ENCODE peak calls at places on chromosomes 13 and 19, in nine cellular contexts. K is GM12878, L is heart right ventricle, J is astrocyte of the cerebellum, P is Karpas-422, U is A549, B is upper lobe of right lung, T is bronchial epithelial cell, R is K562. I is an unnamed sample.

GRCh38 chr13:59450218-59450617 is 713.5 kb downstream of the DIAPH3 start:
- DNase-seq in K (no peak), L (no peak), J (no peak), P (no peak), U (no peak), B (no peak), T (no peak), R (no peak), I (no peak)

GRCh38 chr19:9877775-9878510 is 42.8 kb downstream of the PIN1 start:
- DNase-seq in K (no peak), L (no peak), J (no peak), P (no peak), U (no peak), B (no peak), T (peak), R (no peak), I (peak)

GRCh38 chr13:113599396-113599795 is 14.8 kb downstream of the TFDP1 start:
- DNase-seq in K (no peak), L (no peak), J (no peak), P (no peak), U (no peak), B (peak), T (no peak), R (no peak), I (no peak)

GRCh38 chr19:2167896-2168618 is 4.3 kb downstream of the DOT1L start:
- DNase-seq in K (peak), L (peak), J (no peak), P (peak), U (no peak), B (peak), T (no peak), R (no peak), I (no peak)

GRCh38 chr19:52343548-52343947 is 7.5 kb downstream of the ZNF610 start:
- DNase-seq in K (no peak), L (peak), J (no peak), P (peak), U (no peak), B (no peak), T (peak), R (peak), I (no peak)

GRCh38 chr13:49110122-49110831 is 109.9 kb upstream of the MLNR start:
- DNase-seq in K (peak), L (peak), J (peak), P (peak), U (peak), B (peak), T (peak), R (peak), I (peak)

GRCh38 chr19:54154603-54155345 is 4.7 kb downstream of the LENG1 start:
- DNase-seq in K (no peak), L (no peak), J (no peak), P (no peak), U (no peak), B (no peak), T (no peak), R (no peak), I (no peak)

GRCh38 chr19:47232422-47233211 is 1.6 kb upstream of the BBC3 start:
- DNase-seq in K (no peak), L (no peak), J (no peak), P (no peak), U (no peak), B (no peak), T (peak), R (no peak), I (no peak)

GRCh38 chr19:36113425-36113824 is 1.2 kb downstream of the POLR2I start:
- DNase-seq in K (no peak), L (no peak), J (no peak), P (no peak), U (no peak), B (no peak), T (no peak), R (no peak), I (no peak)
- H3K4me3 ChIP-seq in K (peak), L (peak), J (peak), P (peak), U (peak), B (peak), T (peak), R (peak), I (peak)

GRCh38 chr13:95954266-95954665 is 98.9 kb downstream of the UGGT2 start:
- DNase-seq in K (no peak), L (no peak), J (no peak), P (no peak), U (no peak), B (no peak), T (no peak), R (no peak), I (no peak)
- H3K4me3 ChIP-seq in K (no peak), L (no peak), J (no peak), P (no peak), U (no peak), B (no peak), T (no peak), R (no peak), I (no peak)

GRCh38 chr19:35745328-35746086 is at the start of the genes PSENEN and U2AF1L4:
- DNase-seq in K (peak), L (peak), J (peak), P (peak), U (peak), B (peak), T (peak), R (peak), I (peak)

GRCh38 chr19:35744335-35744687 is 907 bp downstream of the U2AF1L4 start:
- DNase-seq in K (no peak), L (no peak), J (no peak), P (no peak), U (no peak), B (no peak), T (no peak), R (no peak), I (no peak)

GRCh38 chr19:35744688-35745327 is 410 bp downstream of the U2AF1L4 start:
- DNase-seq in K (peak), L (peak), J (peak), P (peak), U (peak), B (peak), T (peak), R (peak), I (peak)

GRCh38 chr19:35742121-35742724 is at the start of gene IGFLR1:
- DNase-seq in K (peak), L (no peak), J (no peak), P (peak), U (no peak), B (no peak), T (no peak), R (no peak), I (no peak)

DNA sequence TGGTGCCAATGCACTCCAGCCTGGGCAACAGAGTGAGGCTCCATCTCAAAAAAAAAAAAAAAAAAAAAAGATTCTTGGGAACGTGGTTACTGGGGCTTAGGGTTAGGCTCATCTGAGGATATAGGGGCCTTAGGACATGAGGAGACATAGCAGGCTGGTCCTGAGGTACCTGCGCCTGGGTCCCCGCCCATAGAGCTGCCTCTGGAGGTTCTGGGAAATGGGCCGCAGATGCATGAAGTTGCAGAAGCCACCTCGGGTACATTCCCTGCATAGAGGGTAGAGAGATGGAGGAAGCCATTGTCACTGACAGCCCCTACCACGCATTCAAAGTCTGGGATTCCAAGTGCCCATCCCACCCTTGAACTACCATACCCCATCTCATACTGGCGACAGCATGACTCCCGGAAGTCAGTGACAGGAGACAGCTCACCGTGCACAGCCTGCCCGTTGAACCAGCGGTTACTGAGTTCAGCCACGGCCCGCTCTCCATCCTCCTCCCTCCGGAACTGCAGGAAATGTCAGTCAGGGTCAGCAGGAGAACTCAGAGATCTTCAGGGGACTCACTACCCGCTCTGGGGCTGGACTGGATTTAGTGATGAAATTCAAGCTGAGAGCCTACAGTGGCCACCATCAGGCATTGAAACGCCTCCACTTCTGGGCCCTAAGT is 1.4 kb downstream of the U2AF1L4 start:
- DNase-seq in K (no peak), L (no peak), J (no peak), P (no peak), U (no peak), B (no peak), T (no peak), R (no peak), I (no peak)
- H3K4me3 ChIP-seq in K (peak), L (peak), J (no peak), P (peak), U (no peak), B (no peak), T (no peak), R (peak), I (no peak)

GRCh38 chr13:51223284-51224270 is 1.4 kb downstream of the FAM124A start:
- DNase-seq in K (no peak), L (peak), J (no peak), P (no peak), U (no peak), B (no peak), T (no peak), R (no peak), I (no peak)
- H3K4me3 ChIP-seq in K (no peak), L (peak), J (no peak), P (no peak), U (peak), B (peak), T (no peak), R (no peak), I (no peak)

GRCh38 chr13:38783992-38784875 is 97.4 kb downstream of the FREM2 start:
- DNase-seq in K (no peak), L (no peak), J (no peak), P (no peak), U (no peak), B (no peak), T (peak), R (no peak), I (no peak)

GRCh38 chr13:38781539-38781938 is 94.7 kb downstream of the FREM2 start:
- DNase-seq in K (no peak), L (no peak), J (no peak), P (no peak), U (no peak), B (no peak), T (no peak), R (no peak), I (no peak)

GRCh38 chr13:38787550-38787949 is 100.7 kb downstream of the FREM2 start:
- DNase-seq in K (no peak), L (no peak), J (no peak), P (no peak), U (no peak), B (no peak), T (no peak), R (no peak), I (no peak)

GRCh38 chr13:38785490-38785889 is 98.6 kb downstream of the FREM2 start:
- DNase-seq in K (no peak), L (no peak), J (no peak), P (no peak), U (no peak), B (no peak), T (no peak), R (no peak), I (no peak)

DNA sequence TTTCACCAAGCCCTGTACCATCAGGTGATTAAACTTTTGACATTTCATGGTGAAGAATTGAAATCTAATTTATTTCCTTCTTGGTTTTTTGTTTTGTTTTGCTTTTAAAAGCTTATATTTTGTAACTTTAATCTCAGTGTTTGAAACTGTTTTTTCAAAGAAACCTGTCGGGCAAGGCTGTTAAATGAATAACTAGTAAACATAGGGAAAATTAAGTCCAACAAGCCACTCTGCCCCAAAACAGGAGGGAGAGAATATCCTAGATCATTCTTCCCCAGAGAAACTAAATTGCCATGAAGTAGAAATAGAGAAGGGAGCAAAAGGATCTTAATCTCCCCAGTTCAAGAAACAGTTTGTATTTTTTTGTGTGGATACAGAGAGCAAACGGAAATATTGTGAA is 98.2 kb downstream of the FREM2 start:
- DNase-seq in K (no peak), L (no peak), J (no peak), P (no peak), U (no peak), B (no peak), T (no peak), R (no peak), I (no peak)
- H3K4me3 ChIP-seq in K (no peak), L (no peak), J (no peak), P (no peak), U (no peak), B (peak), T (no peak), R (no peak), I (no peak)

DNA sequence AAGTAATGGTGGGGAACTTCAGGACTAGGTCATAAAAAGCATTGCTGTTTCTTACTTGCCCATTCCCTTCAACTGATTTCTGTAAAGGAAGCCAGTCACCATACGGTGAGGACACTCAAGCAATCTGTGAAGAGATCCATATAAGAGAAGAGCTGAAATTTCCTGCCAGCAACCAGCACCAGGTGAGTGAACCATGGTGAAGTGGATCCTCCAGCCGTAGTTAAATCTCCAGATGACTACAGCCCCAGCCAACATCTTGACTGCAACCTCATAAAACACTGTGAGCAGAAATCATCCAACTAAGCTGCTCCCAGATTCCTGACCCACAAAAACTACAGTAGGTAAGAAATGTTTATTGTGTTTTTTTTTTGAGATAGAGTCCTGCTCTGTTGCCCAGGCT is 3.8 kb upstream of the SLC6A16 start:
- DNase-seq in K (no peak), L (no peak), J (no peak), P (no peak), U (no peak), B (no peak), T (no peak), R (no peak), I (no peak)
- H3K4me3 ChIP-seq in K (peak), L (no peak), J (no peak), P (peak), U (no peak), B (no peak), T (no peak), R (no peak), I (no peak)